ENCODE peak calls at places on chromosomes 13 and 19, in eight cellular contexts. One of them, this sample, is unnamed.

GRCh38 chr19:41308450-41309224 is 1.3 kb upstream of the CCDC97 start:
- DNase-seq in foreskin fibroblast: peak; percentile 77
- DNase-seq in fibroblast of the aortic adventitia: peak; percentile 93
- DNase-seq in ascending aorta: peak; percentile 79
- DNase-seq in lower leg skin: peak; percentile 99
- DNase-seq in heart left ventricle: peak; percentile 94
- DNase-seq in PC-3: peak; percentile 94
- DNase-seq in progenitor cell of endocrine pancreas: peak; percentile 96
- DNase-seq in this sample: no peak

GRCh38 chr19:9917322-9917721 is 19.0 kb downstream of the OLFM2 start:
- DNase-seq in ascending aorta: no peak
- DNase-seq in foreskin fibroblast: peak; percentile 38
- DNase-seq in heart left ventricle: no peak
- DNase-seq in fibroblast of the aortic adventitia: peak; percentile 52
- DNase-seq in PC-3: peak; percentile 85
- DNase-seq in lower leg skin: no peak
- DNase-seq in progenitor cell of endocrine pancreas: no peak
- DNase-seq in this sample: no peak

GRCh38 chr19:46955114-46955812 is 64.4 kb upstream of the NPAS1 start:
- DNase-seq in ascending aorta: no peak
- DNase-seq in lower leg skin: no peak
- DNase-seq in PC-3: peak; percentile 58
- DNase-seq in foreskin fibroblast: no peak
- DNase-seq in fibroblast of the aortic adventitia: peak; percentile 57
- DNase-seq in progenitor cell of endocrine pancreas: no peak
- DNase-seq in heart left ventricle: no peak
- DNase-seq in this sample: no peak

GRCh38 chr13:106349080-106349841 is 186.2 kb downstream of the EFNB2 start:
- DNase-seq in fibroblast of the aortic adventitia: no peak
- DNase-seq in heart left ventricle: no peak
- DNase-seq in foreskin fibroblast: no peak
- DNase-seq in ascending aorta: no peak
- DNase-seq in lower leg skin: peak; percentile 86
- DNase-seq in progenitor cell of endocrine pancreas: peak; percentile 14
- DNase-seq in PC-3: peak; percentile 83
- DNase-seq in this sample: no peak

GRCh38 chr19:3250675-3251074 is 26.2 kb downstream of the CELF5 start:
- DNase-seq in heart left ventricle: no peak
- DNase-seq in progenitor cell of endocrine pancreas: no peak
- DNase-seq in ascending aorta: no peak
- DNase-seq in fibroblast of the aortic adventitia: peak; percentile 15
- DNase-seq in foreskin fibroblast: no peak
- DNase-seq in PC-3: peak; percentile 38
- DNase-seq in lower leg skin: no peak
- DNase-seq in this sample: no peak

GRCh38 chr13:42544246-42544915 is 29.6 kb upstream of the TNFSF11 start:
- DNase-seq in lower leg skin: no peak
- DNase-seq in PC-3: no peak
- DNase-seq in ascending aorta: no peak
- DNase-seq in foreskin fibroblast: no peak
- DNase-seq in progenitor cell of endocrine pancreas: no peak
- DNase-seq in heart left ventricle: no peak
- DNase-seq in fibroblast of the aortic adventitia: no peak
- DNase-seq in this sample: no peak

GRCh38 chr13:101681834-101682233 is 229.4 kb downstream of the ITGBL1 start:
- DNase-seq in fibroblast of the aortic adventitia: peak; percentile 50
- DNase-seq in ascending aorta: no peak
- DNase-seq in PC-3: peak; percentile 53
- DNase-seq in heart left ventricle: no peak
- DNase-seq in progenitor cell of endocrine pancreas: no peak
- DNase-seq in foreskin fibroblast: peak; percentile 31
- DNase-seq in lower leg skin: no peak
- DNase-seq in this sample: no peak

GRCh38 chr19:53076984-53077383 is 26.2 kb downstream of the ZNF160 start:
- DNase-seq in foreskin fibroblast: peak; percentile 21
- DNase-seq in ascending aorta: no peak
- DNase-seq in PC-3: peak; percentile 13
- DNase-seq in progenitor cell of endocrine pancreas: peak; percentile 50
- DNase-seq in lower leg skin: no peak
- DNase-seq in fibroblast of the aortic adventitia: peak; percentile 9
- DNase-seq in heart left ventricle: peak; percentile 67
- DNase-seq in this sample: no peak

GRCh38 chr19:19468424-19469050 is 46.8 kb downstream of the TSSK6 start:
- DNase-seq in heart left ventricle: no peak
- DNase-seq in fibroblast of the aortic adventitia: peak; percentile 38
- DNase-seq in ascending aorta: no peak
- DNase-seq in PC-3: no peak
- DNase-seq in progenitor cell of endocrine pancreas: no peak
- DNase-seq in foreskin fibroblast: peak; percentile 26
- DNase-seq in lower leg skin: no peak
- DNase-seq in this sample: no peak

GRCh38 chr19:13366529-13367143 is 139.6 kb downstream of the CACNA1A start:
- DNase-seq in lower leg skin: no peak
- DNase-seq in ascending aorta: no peak
- DNase-seq in PC-3: peak; percentile 81
- DNase-seq in fibroblast of the aortic adventitia: peak; percentile 52
- DNase-seq in progenitor cell of endocrine pancreas: no peak
- DNase-seq in foreskin fibroblast: peak; percentile 23
- DNase-seq in heart left ventricle: no peak
- DNase-seq in this sample: no peak

GRCh38 chr13:110506396-110506795 is 55.1 kb downstream of the RAB20 start:
- DNase-seq in PC-3: no peak
- DNase-seq in ascending aorta: no peak
- DNase-seq in heart left ventricle: no peak
- DNase-seq in fibroblast of the aortic adventitia: no peak
- DNase-seq in lower leg skin: no peak
- DNase-seq in progenitor cell of endocrine pancreas: no peak
- DNase-seq in foreskin fibroblast: no peak
- DNase-seq in this sample: no peak

GRCh38 chr19:51660975-51661600 is 14.5 kb upstream of the SIGLEC14 start:
- DNase-seq in lower leg skin: no peak
- DNase-seq in ascending aorta: no peak
- DNase-seq in fibroblast of the aortic adventitia: peak; percentile 84
- DNase-seq in progenitor cell of endocrine pancreas: peak; percentile 69
- DNase-seq in foreskin fibroblast: peak; percentile 71
- DNase-seq in PC-3: peak; percentile 95
- DNase-seq in heart left ventricle: peak; percentile 78
- DNase-seq in this sample: no peak

GRCh38 chr13:21846605-21847004 is 175.7 kb downstream of the FGF9 start:
- DNase-seq in heart left ventricle: no peak
- DNase-seq in fibroblast of the aortic adventitia: no peak
- DNase-seq in progenitor cell of endocrine pancreas: no peak
- DNase-seq in foreskin fibroblast: no peak
- DNase-seq in ascending aorta: no peak
- DNase-seq in lower leg skin: no peak
- DNase-seq in PC-3: no peak
- DNase-seq in this sample: no peak

GRCh38 chr19:43575955-43576451 is 402 bp downstream of the PINLYP start:
- DNase-seq in progenitor cell of endocrine pancreas: no peak
- DNase-seq in fibroblast of the aortic adventitia: no peak
- DNase-seq in foreskin fibroblast: no peak
- DNase-seq in lower leg skin: no peak
- DNase-seq in PC-3: no peak
- DNase-seq in ascending aorta: no peak
- DNase-seq in heart left ventricle: no peak
- DNase-seq in this sample: no peak

GRCh38 chr13:113472355-113473025 is 18.0 kb downstream of the DCUN1D2 start:
- DNase-seq in fibroblast of the aortic adventitia: no peak
- DNase-seq in progenitor cell of endocrine pancreas: no peak
- DNase-seq in lower leg skin: peak; percentile 84
- DNase-seq in heart left ventricle: no peak
- DNase-seq in foreskin fibroblast: no peak
- DNase-seq in ascending aorta: no peak
- DNase-seq in PC-3: no peak
- DNase-seq in this sample: no peak

GRCh38 chr13:41455725-41456419 is 1.5 kb upstream of the RGCC start:
- DNase-seq in heart left ventricle: no peak
- DNase-seq in fibroblast of the aortic adventitia: no peak
- DNase-seq in foreskin fibroblast: no peak
- DNase-seq in lower leg skin: no peak
- DNase-seq in ascending aorta: no peak
- DNase-seq in progenitor cell of endocrine pancreas: no peak
- DNase-seq in PC-3: no peak
- DNase-seq in this sample: no peak

GRCh38 chr19:10086904-10087256 is 763 bp downstream of the SHFL start:
- DNase-seq in heart left ventricle: no peak
- DNase-seq in PC-3: no peak
- DNase-seq in lower leg skin: no peak
- DNase-seq in progenitor cell of endocrine pancreas: no peak
- DNase-seq in ascending aorta: no peak
- DNase-seq in foreskin fibroblast: no peak
- DNase-seq in fibroblast of the aortic adventitia: no peak
- DNase-seq in this sample: no peak

GRCh38 chr13:24002206-24002815 is 105.0 kb upstream of the C1QTNF9B start:
- DNase-seq in fibroblast of the aortic adventitia: no peak
- DNase-seq in ascending aorta: no peak
- DNase-seq in heart left ventricle: no peak
- DNase-seq in PC-3: no peak
- DNase-seq in lower leg skin: no peak
- DNase-seq in foreskin fibroblast: no peak
- DNase-seq in progenitor cell of endocrine pancreas: no peak
- DNase-seq in this sample: no peak

GRCh38 chr13:80299046-80299445 is 41.9 kb downstream of the SPRY2 start:
- DNase-seq in fibroblast of the aortic adventitia: no peak
- DNase-seq in PC-3: no peak
- DNase-seq in foreskin fibroblast: no peak
- DNase-seq in heart left ventricle: no peak
- DNase-seq in progenitor cell of endocrine pancreas: no peak
- DNase-seq in lower leg skin: no peak
- DNase-seq in ascending aorta: no peak
- DNase-seq in this sample: no peak

GRCh38 chr13:81779896-81780295 is 1439.0 kb upstream of the SPRY2 start:
- DNase-seq in PC-3: peak; percentile 19
- DNase-seq in fibroblast of the aortic adventitia: no peak
- DNase-seq in lower leg skin: no peak
- DNase-seq in ascending aorta: no peak
- DNase-seq in heart left ventricle: no peak
- DNase-seq in progenitor cell of endocrine pancreas: no peak
- DNase-seq in foreskin fibroblast: no peak
- DNase-seq in this sample: no peak

DNA sequence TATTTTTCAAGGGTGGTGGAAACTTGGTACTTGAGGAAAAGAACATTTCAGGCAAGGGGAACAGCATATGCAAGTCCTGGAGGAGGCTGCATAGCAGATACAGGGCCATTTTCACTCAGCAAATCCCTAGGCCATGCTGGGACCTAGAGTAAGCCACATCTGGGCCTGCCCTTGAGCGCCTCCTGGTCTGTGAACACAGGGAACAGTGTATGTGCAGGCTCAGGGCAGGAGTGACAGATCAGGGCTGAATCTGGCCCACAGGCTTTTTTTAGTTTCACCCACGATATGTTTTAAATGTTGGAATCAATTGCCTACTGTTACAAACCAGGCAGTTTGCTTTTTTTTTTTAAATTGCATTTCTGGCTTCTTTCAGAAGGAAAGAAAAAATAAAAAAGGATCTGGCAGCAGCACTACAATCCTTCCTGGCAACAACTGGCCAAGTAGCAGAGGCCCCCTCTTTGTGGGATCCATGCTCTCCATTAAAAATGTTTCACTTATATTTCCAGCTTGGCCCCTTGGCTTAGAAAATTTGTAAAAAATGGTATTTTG is 1.4 kb upstream of the TMEM145 start:
- DNase-seq in fibroblast of the aortic adventitia: no peak
- DNase-seq in ascending aorta: no peak
- DNase-seq in foreskin fibroblast: no peak
- DNase-seq in PC-3: no peak
- DNase-seq in heart left ventricle: no peak
- DNase-seq in progenitor cell of endocrine pancreas: no peak
- DNase-seq in lower leg skin: no peak
- DNase-seq in this sample: no peak
- TF ChIP-seq CTCF in fibroblast of the aortic adventitia: no peak
- TF ChIP-seq CTCF in ascending aorta: no peak
- TF ChIP-seq CTCF in foreskin fibroblast: no peak
- TF ChIP-seq CTCF in PC-3: no peak
- TF ChIP-seq CTCF in heart left ventricle: no peak
- TF ChIP-seq CTCF in progenitor cell of endocrine pancreas: peak; percentile 9
- TF ChIP-seq CTCF in lower leg skin: no peak
- TF ChIP-seq CTCF in this sample: no peak

GRCh38 chr19:37906868-37907734 is at the start of gene SIPA1L3:
- DNase-seq in PC-3: peak; percentile 95
- DNase-seq in fibroblast of the aortic adventitia: peak; percentile 93
- DNase-seq in lower leg skin: peak; percentile 99
- DNase-seq in progenitor cell of endocrine pancreas: peak; percentile 94
- DNase-seq in ascending aorta: peak; percentile 84
- DNase-seq in heart left ventricle: peak; percentile 97
- DNase-seq in foreskin fibroblast: peak; percentile 96
- DNase-seq in this sample: peak; percentile 82
- TF ChIP-seq CTCF in PC-3: no peak
- TF ChIP-seq CTCF in fibroblast of the aortic adventitia: no peak
- TF ChIP-seq CTCF in lower leg skin: no peak
- TF ChIP-seq CTCF in progenitor cell of endocrine pancreas: peak; percentile 12
- TF ChIP-seq CTCF in ascending aorta: no peak
- TF ChIP-seq CTCF in heart left ventricle: no peak
- TF ChIP-seq CTCF in foreskin fibroblast: no peak
- TF ChIP-seq CTCF in this sample: no peak

GRCh38 chr19:31943305-31943704 is 402.1 kb upstream of the ZNF507 start:
- DNase-seq in fibroblast of the aortic adventitia: no peak
- DNase-seq in ascending aorta: no peak
- DNase-seq in progenitor cell of endocrine pancreas: no peak
- DNase-seq in PC-3: no peak
- DNase-seq in foreskin fibroblast: no peak
- DNase-seq in heart left ventricle: no peak
- DNase-seq in lower leg skin: no peak
- DNase-seq in this sample: no peak
- TF ChIP-seq CTCF in fibroblast of the aortic adventitia: no peak
- TF ChIP-seq CTCF in ascending aorta: no peak
- TF ChIP-seq CTCF in progenitor cell of endocrine pancreas: peak; percentile 44
- TF ChIP-seq CTCF in PC-3: no peak
- TF ChIP-seq CTCF in foreskin fibroblast: no peak
- TF ChIP-seq CTCF in heart left ventricle: no peak
- TF ChIP-seq CTCF in lower leg skin: no peak
- TF ChIP-seq CTCF in this sample: no peak

GRCh38 chr13:26253262-26253786 is 605 bp upstream of the CDK8 start:
- DNase-seq in PC-3: no peak
- DNase-seq in ascending aorta: no peak
- DNase-seq in fibroblast of the aortic adventitia: no peak
- DNase-seq in progenitor cell of endocrine pancreas: no peak
- DNase-seq in foreskin fibroblast: no peak
- DNase-seq in heart left ventricle: no peak
- DNase-seq in lower leg skin: no peak
- DNase-seq in this sample: no peak

GRCh38 chr13:26257049-26257448 is 3.1 kb downstream of the CDK8 start:
- DNase-seq in fibroblast of the aortic adventitia: no peak
- DNase-seq in foreskin fibroblast: no peak
- DNase-seq in lower leg skin: no peak
- DNase-seq in progenitor cell of endocrine pancreas: no peak
- DNase-seq in heart left ventricle: no peak
- DNase-seq in PC-3: no peak
- DNase-seq in ascending aorta: no peak
- DNase-seq in this sample: no peak

GRCh38 chr13:26255717-26256277 is 1.9 kb downstream of the CDK8 start:
- DNase-seq in heart left ventricle: no peak
- DNase-seq in PC-3: peak; percentile 35
- DNase-seq in lower leg skin: no peak
- DNase-seq in progenitor cell of endocrine pancreas: no peak
- DNase-seq in ascending aorta: no peak
- DNase-seq in fibroblast of the aortic adventitia: peak; percentile 32
- DNase-seq in foreskin fibroblast: no peak
- DNase-seq in this sample: no peak

GRCh38 chr13:26253787-26254582 is at the start of gene CDK8:
- DNase-seq in lower leg skin: peak; percentile 97
- DNase-seq in heart left ventricle: peak; percentile 96
- DNase-seq in ascending aorta: peak; percentile 62
- DNase-seq in PC-3: peak; percentile 80
- DNase-seq in progenitor cell of endocrine pancreas: peak; percentile 73
- DNase-seq in foreskin fibroblast: peak; percentile 92
- DNase-seq in fibroblast of the aortic adventitia: peak; percentile 90
- DNase-seq in this sample: peak; percentile 65

GRCh38 chr13:26254583-26255102 is 714 bp downstream of the CDK8 start:
- DNase-seq in foreskin fibroblast: peak; percentile 14
- DNase-seq in ascending aorta: peak; percentile 10
- DNase-seq in lower leg skin: peak; percentile 89
- DNase-seq in PC-3: peak; percentile 49
- DNase-seq in fibroblast of the aortic adventitia: peak; percentile 32
- DNase-seq in heart left ventricle: peak; percentile 67
- DNase-seq in progenitor cell of endocrine pancreas: peak; percentile 35
- DNase-seq in this sample: no peak
- TF ChIP-seq CTCF in foreskin fibroblast: no peak
- TF ChIP-seq CTCF in ascending aorta: no peak
- TF ChIP-seq CTCF in lower leg skin: no peak
- TF ChIP-seq CTCF in PC-3: no peak
- TF ChIP-seq CTCF in fibroblast of the aortic adventitia: no peak
- TF ChIP-seq CTCF in heart left ventricle: no peak
- TF ChIP-seq CTCF in progenitor cell of endocrine pancreas: no peak
- TF ChIP-seq CTCF in this sample: no peak